ENCODE peak calls at places on chromosomes 6 and 20, in seven cellular contexts. D is activated T-cell treated with anti-CD3 and anti-CD28 coated beads, Interleukin-2, amount 50 U/mL, for 72 hours; P is LHCN-M2; M is spleen; F is endodermal cell; R is stimulated activated CD4-positive, alpha-beta T cell treated with anti-CD3 and anti-CD28 coated beads, Interleukin-12 subunit alpha, Interleukin-12 subunit beta, amount 100 ng/mL, for 4 hours; B is AG04450. N is an unnamed sample.

GRCh38 chr6:72182337-72183246 is 296.2 kb downstream of the RIMS1 start:
- DNase-seq in D (no peak), P (peak), M (no peak), F (peak), R (no peak), B (no peak), N (no peak)

GRCh38 chr20:46111028-46111835 is 6.9 kb upstream of the CD40 start:
- DNase-seq in D (peak), P (peak), M (no peak), F (no peak), R (no peak), B (no peak), N (peak)

GRCh38 chr20:36532822-36533221 is 8.5 kb upstream of the MYL9 start:
- DNase-seq in D (no peak), P (no peak), M (no peak), F (no peak), R (no peak), B (no peak), N (no peak)

GRCh38 chr6:129598244-129599187 is 111.5 kb downstream of the ARHGAP18 start:
- DNase-seq in D (no peak), P (peak), M (no peak), F (peak), R (no peak), B (peak), N (peak)

GRCh38 chr6:38404900-38405556 is 234.7 kb downstream of the BTBD9 start:
- DNase-seq in D (no peak), P (peak), M (no peak), F (no peak), R (no peak), B (no peak), N (peak)

GRCh38 chr6:128863983-128864382 is 19.0 kb upstream of the LAMA2 start:
- DNase-seq in D (no peak), P (no peak), M (no peak), F (no peak), R (no peak), B (no peak), N (no peak)

GRCh38 chr6:131295081-131295480 is 159.8 kb downstream of the AKAP7 start:
- DNase-seq in D (no peak), P (no peak), M (no peak), F (peak), R (no peak), B (no peak), N (no peak)

GRCh38 chr20:37901667-37902503 is 1.0 kb upstream of the VSTM2L start:
- DNase-seq in D (peak), P (peak), M (no peak), F (peak), R (no peak), B (peak), N (peak)

GRCh38 chr6:144190051-144190450 is 39.7 kb downstream of the STX11 start:
- DNase-seq in D (no peak), P (peak), M (no peak), F (no peak), R (no peak), B (no peak), N (no peak)

GRCh38 chr6:593139-593906 is 63.6 kb downstream of the HUS1B start:
- DNase-seq in D (peak), P (peak), M (no peak), F (peak), R (peak), B (no peak), N (peak)

GRCh38 chr6:104509355-104509754 is 350.4 kb downstream of the HACE1 start:
- DNase-seq in D (no peak), P (no peak), M (no peak), F (no peak), R (no peak), B (no peak), N (no peak)